ENCODE peak calls at places on chromosomes 16 and 17, in seven cellular contexts. B is neuronal stem cell, Q is H1, N is mesendoderm, X is H9, Z is trophoblast cell, E is mesenchymal stem cell. G is an unnamed sample.

GRCh38 chr17:57666946-57667345 is 78.2 kb downstream of the CCDC182 start:
- DNase-seq in B (no peak), Z (no peak), N (no peak), E (no peak), Q (peak), X (peak), G (no peak)

GRCh38 chr17:81076097-81076754 is 41.3 kb downstream of the BAIAP2 start:
- DNase-seq in B (no peak), Q (no peak), Z (no peak), E (no peak), X (no peak), N (no peak), G (no peak)

GRCh38 chr16:80824623-80825364 is 20.4 kb upstream of the CDYL2 start:
- DNase-seq in E (peak), Q (no peak), X (no peak), Z (peak), B (peak), N (peak), G (peak)

GRCh38 chr17:30969989-30970680 is 704 bp upstream of the RNF135 start:
- DNase-seq in Z (peak), Q (peak), N (peak), B (no peak), E (no peak), X (peak), G (no peak)

GRCh38 chr16:80852261-80852872 is 48.0 kb upstream of the CDYL2 start:
- DNase-seq in Z (peak), E (no peak), X (peak), B (no peak), N (peak), Q (peak), G (peak)

GRCh38 chr16:75096730-75097129 is 19.9 kb downstream of the LDHD start:
- DNase-seq in Q (peak), E (no peak), Z (peak), B (no peak), N (peak), X (peak), G (no peak)

GRCh38 chr17:27939489-27940465 is 46.6 kb upstream of the LYRM9 start:
- DNase-seq in Z (no peak), B (no peak), E (no peak), X (no peak), N (no peak), Q (no peak), G (no peak)

GRCh38 chr17:56638536-56639177 is 45.2 kb downstream of the NOG start:
- DNase-seq in X (no peak), N (no peak), Q (no peak), E (no peak), B (no peak), Z (peak), G (no peak)

GRCh38 chr17:40314557-40314953 is 5.6 kb downstream of the RARA start:
- DNase-seq in N (no peak), Z (peak), E (peak), Q (no peak), B (no peak), X (no peak), G (peak)

GRCh38 chr17:34301986-34302385 is 16.4 kb downstream of the CCL11 start:
- DNase-seq in Q (no peak), Z (no peak), B (no peak), X (no peak), N (no peak), E (no peak), G (peak)

GRCh38 chr17:13074026-13074425 is 56.2 kb upstream of the ELAC2 start:
- DNase-seq in B (no peak), N (no peak), E (peak), X (no peak), Z (peak), Q (no peak), G (peak)

GRCh38 chr17:75244133-75244866 is 17.1 kb downstream of the GGA3 start:
- DNase-seq in B (no peak), E (no peak), Z (no peak), X (no peak), Q (no peak), N (no peak), G (no peak)

GRCh38 chr17:42405963-42406495 is 17.0 kb downstream of the CAVIN1 start:
- DNase-seq in E (peak), Z (peak), X (peak), B (no peak), Q (peak), N (peak), G (peak)

GRCh38 chr16:3198334-3199072 is 10.5 kb downstream of the OR1F1 start:
- DNase-seq in N (no peak), X (no peak), Z (no peak), B (no peak), E (no peak), Q (no peak), G (no peak)

GRCh38 chr16:46768809-46769208 is 20.7 kb upstream of the MYLK3 start:
- DNase-seq in N (peak), Z (no peak), B (no peak), Q (no peak), E (no peak), X (no peak), G (no peak)

GRCh38 chr16:56691885-56692284 is 9.6 kb downstream of the MT1X start:
- DNase-seq in X (peak), N (peak), Z (peak), B (no peak), Q (no peak), E (no peak), G (peak)

GRCh38 chr16:19745286-19746018 is 27.4 kb downstream of the IQCK start:
- DNase-seq in Z (no peak), X (no peak), E (no peak), N (no peak), B (no peak), Q (no peak), G (peak)

GRCh38 chr17:83122834-83123233 is 43.4 kb downstream of the METRNL start:
- DNase-seq in E (no peak), Q (no peak), X (peak), N (no peak), B (no peak), Z (no peak), G (no peak)

GRCh38 chr17:78924481-78925151 is 571 bp downstream of the TIMP2 start:
- DNase-seq in Q (peak), Z (peak), E (no peak), B (no peak), X (peak), N (peak), G (no peak)

GRCh38 chr16:22356930-22357634 is 17.3 kb downstream of the CDR2 start:
- DNase-seq in Q (no peak), N (no peak), B (no peak), Z (no peak), X (no peak), E (peak), G (no peak)

GRCh38 chr16:50303605-50304466 is 37.5 kb downstream of the ADCY7 start:
- DNase-seq in Z (no peak), N (no peak), B (no peak), X (peak), E (peak), Q (peak), G (peak)

GRCh38 chr16:10619271-10619849 is 39.0 kb upstream of the EMP2 start:
- DNase-seq in E (no peak), Z (no peak), Q (peak), N (peak), B (no peak), X (peak), G (no peak)

GRCh38 chr16:30884760-30885159 is 9.1 kb downstream of the BCL7C start:
- DNase-seq in B (no peak), X (no peak), Z (no peak), N (no peak), Q (no peak), E (no peak), G (no peak)

GRCh38 chr16:64159986-64160385 is 961.9 kb downstream of the CDH11 start:
- DNase-seq in Q (no peak), Z (no peak), X (no peak), B (no peak), N (no peak), E (no peak), G (no peak)

GRCh38 chr16:48125888-48126287 is 29.9 kb downstream of the ABCC12 start:
- DNase-seq in B (no peak), Z (no peak), E (peak), N (peak), X (no peak), Q (no peak), G (no peak)

DNA sequence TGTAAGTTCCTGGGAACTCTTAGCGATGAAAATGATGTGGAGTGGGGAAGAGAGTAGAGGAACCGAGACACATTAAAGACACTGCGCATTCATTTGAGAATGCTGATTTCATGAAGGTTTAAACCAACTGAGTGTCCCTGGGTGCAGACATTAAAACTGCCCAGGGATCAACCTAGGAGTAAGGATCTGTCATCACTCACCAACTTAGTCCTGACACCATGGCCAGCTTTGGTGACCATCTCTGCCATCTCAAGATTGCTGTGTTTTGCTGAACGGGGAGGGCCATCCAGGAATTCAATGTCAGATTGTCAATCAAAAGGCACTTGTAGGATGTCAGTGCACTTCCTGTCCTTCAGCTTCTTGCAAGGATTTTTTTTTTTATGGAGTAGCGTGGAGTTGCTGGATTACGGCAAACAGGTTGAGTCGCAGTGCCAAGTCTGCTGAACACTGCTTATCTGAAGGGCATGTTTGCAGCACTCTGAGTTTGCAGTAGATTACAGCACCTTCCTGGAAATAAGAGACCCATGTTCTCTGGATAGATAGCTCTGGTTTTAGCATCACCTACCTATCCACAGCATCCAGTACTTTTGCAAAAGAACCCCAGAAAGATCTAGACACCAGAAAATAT is 258.1 kb upstream of the IRX3 start:
- DNase-seq in N (no peak), B (no peak), X (no peak), Z (no peak), E (no peak), Q (no peak), G (no peak)
- H2BK120ac ChIP-seq in N (no peak), B (no peak), X (no peak), Z (no peak), E (no peak), Q (no peak), G (no peak)

GRCh38 chr17:60597297-60597696 is 2.7 kb upstream of the PPM1D start:
- DNase-seq in B (no peak), X (no peak), N (no peak), Q (no peak), Z (no peak), E (no peak), G (no peak)

GRCh38 chr17:60600490-60601431 is 768 bp downstream of the PPM1D start:
- DNase-seq in Q (peak), N (peak), E (peak), Z (peak), X (peak), B (peak), G (peak)

GRCh38 chr17:60598001-60598736 is 1.8 kb upstream of the PPM1D start:
- DNase-seq in X (no peak), Z (peak), N (no peak), Q (no peak), E (no peak), B (no peak), G (no peak)

GRCh38 chr17:60599620-60600489 is at the start of gene PPM1D:
- DNase-seq in E (peak), N (peak), X (peak), Q (peak), B (peak), Z (peak), G (peak)

GRCh38 chr17:60599220-60599619 is 773 bp upstream of the PPM1D start:
- DNase-seq in X (no peak), Z (peak), Q (no peak), E (no peak), B (no peak), N (no peak), G (no peak)
- H2BK120ac ChIP-seq in X (peak), Z (peak), Q (peak), E (no peak), B (no peak), N (peak), G (peak)

GRCh38 chr17:16150251-16150859 is 65.0 kb downstream of the NCOR1 start:
- DNase-seq in X (no peak), B (no peak), E (peak), Q (no peak), N (no peak), Z (peak), G (peak)

GRCh38 chr17:16148596-16148995 is 66.7 kb downstream of the NCOR1 start:
- DNase-seq in Q (no peak), E (no peak), Z (no peak), N (no peak), X (no peak), B (no peak), G (no peak)
- H2BK120ac ChIP-seq in Q (no peak), E (no peak), Z (no peak), N (no peak), X (no peak), B (no peak), G (no peak)

GRCh38 chr16:86997058-86997457 is 320.1 kb downstream of the C16orf95 start:
- DNase-seq in Z (no peak), B (no peak), Q (no peak), X (no peak), E (no peak), N (no peak), G (no peak)
- H2BK120ac ChIP-seq in Z (no peak), B (no peak), Q (no peak), X (no peak), E (no peak), N (no peak), G (no peak)

DNA sequence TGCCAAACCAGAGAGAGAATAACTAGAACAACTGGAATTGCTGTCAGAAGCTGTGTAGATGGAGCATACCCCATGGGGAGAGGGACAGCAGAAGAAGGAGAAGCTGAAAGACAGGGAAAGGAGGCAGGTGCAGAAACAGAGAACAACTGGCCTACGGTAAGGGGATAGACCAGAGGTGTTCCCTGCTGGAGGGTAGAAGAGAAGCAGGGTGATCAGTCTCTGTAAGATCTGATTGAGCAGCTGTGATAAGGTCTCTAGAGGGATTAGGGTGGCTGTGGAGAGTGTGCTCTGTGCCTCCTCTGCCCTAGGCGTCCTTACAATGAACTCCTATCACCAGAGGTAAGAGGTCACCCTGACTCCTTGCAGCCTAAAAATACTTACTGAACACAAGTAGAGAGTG is 30.4 kb upstream of the HS3ST3B1 start:
- DNase-seq in B (no peak), Q (no peak), N (no peak), X (peak), E (no peak), Z (no peak), G (no peak)
- H2BK120ac ChIP-seq in B (no peak), Q (no peak), N (no peak), X (no peak), E (no peak), Z (no peak), G (no peak)

GRCh38 chr17:60158751-60159478 is 9.1 kb downstream of the CA4 start:
- DNase-seq in Q (peak), Z (no peak), N (no peak), B (no peak), E (peak), X (peak), G (peak)
- H2BK120ac ChIP-seq in Q (peak), Z (no peak), N (no peak), B (no peak), E (no peak), X (no peak), G (no peak)

DNA sequence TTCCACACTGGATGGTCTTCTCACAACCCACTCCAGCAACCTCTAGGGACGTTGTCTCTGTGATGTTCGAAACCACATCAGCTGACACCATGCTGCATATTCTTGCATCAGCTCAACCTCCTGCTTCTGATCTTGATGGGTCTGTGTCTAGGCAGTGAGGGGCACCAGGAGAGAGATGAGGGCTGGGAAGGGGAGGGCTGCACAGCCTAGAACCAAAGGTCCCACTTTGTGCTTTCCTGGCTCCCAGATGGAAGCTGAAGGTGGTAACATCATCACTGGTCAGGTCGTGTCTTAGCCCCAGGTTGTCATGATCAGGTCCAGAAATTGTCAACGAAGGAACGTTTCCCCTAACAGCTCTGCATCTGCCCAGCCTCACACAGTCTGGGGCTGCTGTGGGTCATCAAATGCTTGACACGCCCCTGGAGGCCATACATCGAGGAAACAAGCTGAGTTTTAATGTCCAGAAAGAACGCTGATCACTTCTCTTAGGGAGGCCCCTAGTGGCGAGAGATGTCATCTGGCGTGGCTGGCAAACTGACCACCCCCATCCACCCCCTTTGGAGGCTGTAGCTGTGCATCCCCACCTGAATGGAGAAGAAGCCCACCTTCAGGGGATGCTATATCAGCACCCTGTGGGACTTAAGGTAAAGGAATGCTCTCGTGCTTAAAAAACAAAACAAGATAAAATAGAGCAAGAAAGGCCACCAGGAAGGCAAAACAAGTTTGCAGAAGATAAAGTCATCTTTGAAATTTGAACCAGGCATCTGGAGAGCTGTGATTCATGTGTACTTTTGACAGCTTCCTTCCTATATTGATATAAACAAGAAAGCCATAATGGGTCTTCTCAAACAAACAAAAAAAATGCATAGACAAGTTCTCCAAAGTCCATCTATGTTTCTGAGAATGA is 58.3 kb downstream of the WIPI1 start:
- DNase-seq in N (peak), B (peak), Z (peak), E (peak), X (peak), Q (peak), G (peak)
- H2BK120ac ChIP-seq in N (no peak), B (no peak), Z (peak), E (peak), X (no peak), Q (no peak), G (peak)

GRCh38 chr16:23865853-23866252 is 30.1 kb downstream of the PRKCB start:
- DNase-seq in E (no peak), Z (no peak), N (peak), X (peak), B (no peak), Q (no peak), G (no peak)

GRCh38 chr16:23866628-23867027 is 30.8 kb downstream of the PRKCB start:
- DNase-seq in X (no peak), N (no peak), Q (no peak), Z (no peak), B (no peak), E (no peak), G (no peak)

GRCh38 chr16:23863511-23864422 is 28.0 kb downstream of the PRKCB start:
- DNase-seq in Z (no peak), B (no peak), X (no peak), E (no peak), N (no peak), Q (no peak), G (no peak)

GRCh38 chr16:23869052-23869451 is 33.3 kb downstream of the PRKCB start:
- DNase-seq in N (peak), X (no peak), Z (no peak), Q (no peak), B (no peak), E (no peak), G (no peak)

DNA sequence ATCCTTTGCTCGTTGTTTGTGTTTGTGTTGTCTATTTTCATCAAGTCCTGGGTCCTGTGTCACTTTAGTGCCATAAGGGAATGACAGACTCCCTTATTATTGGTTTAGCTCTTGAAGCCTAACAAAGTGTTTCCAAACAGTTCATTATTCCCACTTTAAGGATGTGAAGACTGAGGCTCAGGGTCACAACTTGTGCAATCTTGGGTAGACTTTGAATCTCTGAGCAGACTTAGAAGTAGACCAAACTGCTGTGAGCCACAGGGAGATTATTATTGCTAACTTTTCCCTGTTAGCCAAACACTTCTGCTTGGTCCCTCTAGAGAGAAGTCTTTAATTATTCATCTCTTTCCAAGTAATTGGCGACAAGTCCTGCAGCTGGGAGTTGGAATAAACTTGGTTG is 31.8 kb downstream of the PRKCB start:
- DNase-seq in X (no peak), Z (no peak), N (no peak), Q (no peak), B (no peak), E (no peak), G (no peak)
- H2BK120ac ChIP-seq in X (no peak), Z (no peak), N (no peak), Q (no peak), B (no peak), E (no peak), G (no peak)

G was measured in IMR-90.